ENCODE peak calls at places on chromosome 7, in ten cellular contexts. One of them, this sample, is unnamed.

GRCh38 chr7:96023376-96023775 is 251.0 kb downstream of the DYNC1I1 start:
- DNase-seq in astrocyte of the spinal cord: no peak
- DNase-seq in stimulated activated naive CD8-positive, alpha-beta T cell treated with anti-CD3 and anti-CD28 coated beads, Interleukin-15, Interleukin-2, amounts not matched to agents 100 U/mL and 50 U/mL, for 24 hours: no peak
- DNase-seq in fibroblast of mammary gland: no peak
- DNase-seq in dermis microvascular lymphatic vessel endothelial cell: no peak
- DNase-seq in Kasumi-1: no peak
- DNase-seq in NCI-H345: no peak
- DNase-seq in GM13976: no peak
- DNase-seq in activated naive CD4-positive, alpha-beta T cell treated with Interleukin-2 at 50 U/mL for 16 hours: no peak
- DNase-seq in SHP77 treated with DMSO at 0.1 percent for 48 hours: no peak
- DNase-seq in this sample: no peak

GRCh38 chr7:69608049-69608448 is 9.8 kb downstream of the AUTS2 start:
- DNase-seq in astrocyte of the spinal cord: no peak
- DNase-seq in activated naive CD4-positive, alpha-beta T cell treated with Interleukin-2 at 50 U/mL for 16 hours: no peak
- DNase-seq in NCI-H345: no peak
- DNase-seq in Kasumi-1: no peak
- DNase-seq in dermis microvascular lymphatic vessel endothelial cell: no peak
- DNase-seq in stimulated activated naive CD8-positive, alpha-beta T cell treated with anti-CD3 and anti-CD28 coated beads, Interleukin-15, Interleukin-2, amounts not matched to agents 100 U/mL and 50 U/mL, for 24 hours: no peak
- DNase-seq in fibroblast of mammary gland: no peak
- DNase-seq in GM13976: no peak
- DNase-seq in SHP77 treated with DMSO at 0.1 percent for 48 hours: no peak
- DNase-seq in this sample: no peak

GRCh38 chr7:12296051-12296570 is 85.0 kb downstream of the TMEM106B start:
- DNase-seq in fibroblast of mammary gland: no peak
- DNase-seq in SHP77 treated with DMSO at 0.1 percent for 48 hours: no peak
- DNase-seq in activated naive CD4-positive, alpha-beta T cell treated with Interleukin-2 at 50 U/mL for 16 hours: no peak
- DNase-seq in GM13976: no peak
- DNase-seq in astrocyte of the spinal cord: no peak
- DNase-seq in stimulated activated naive CD8-positive, alpha-beta T cell treated with anti-CD3 and anti-CD28 coated beads, Interleukin-15, Interleukin-2, amounts not matched to agents 100 U/mL and 50 U/mL, for 24 hours: no peak
- DNase-seq in dermis microvascular lymphatic vessel endothelial cell: no peak
- DNase-seq in Kasumi-1: no peak
- DNase-seq in NCI-H345: no peak
- DNase-seq in this sample: no peak

GRCh38 chr7:34107306-34107705 is 202.0 kb downstream of the BMPER start:
- DNase-seq in SHP77 treated with DMSO at 0.1 percent for 48 hours: no peak
- DNase-seq in Kasumi-1: no peak
- DNase-seq in dermis microvascular lymphatic vessel endothelial cell: no peak
- DNase-seq in activated naive CD4-positive, alpha-beta T cell treated with Interleukin-2 at 50 U/mL for 16 hours: no peak
- DNase-seq in astrocyte of the spinal cord: peak
- DNase-seq in GM13976: no peak
- DNase-seq in fibroblast of mammary gland: peak
- DNase-seq in stimulated activated naive CD8-positive, alpha-beta T cell treated with anti-CD3 and anti-CD28 coated beads, Interleukin-15, Interleukin-2, amounts not matched to agents 100 U/mL and 50 U/mL, for 24 hours: no peak
- DNase-seq in NCI-H345: no peak
- DNase-seq in this sample: no peak

GRCh38 chr7:51113962-51114361 is 202.6 kb downstream of the COBL start:
- DNase-seq in astrocyte of the spinal cord: no peak
- DNase-seq in stimulated activated naive CD8-positive, alpha-beta T cell treated with anti-CD3 and anti-CD28 coated beads, Interleukin-15, Interleukin-2, amounts not matched to agents 100 U/mL and 50 U/mL, for 24 hours: no peak
- DNase-seq in NCI-H345: no peak
- DNase-seq in dermis microvascular lymphatic vessel endothelial cell: no peak
- DNase-seq in Kasumi-1: no peak
- DNase-seq in GM13976: no peak
- DNase-seq in SHP77 treated with DMSO at 0.1 percent for 48 hours: no peak
- DNase-seq in fibroblast of mammary gland: no peak
- DNase-seq in activated naive CD4-positive, alpha-beta T cell treated with Interleukin-2 at 50 U/mL for 16 hours: no peak
- DNase-seq in this sample: no peak

GRCh38 chr7:100465702-100466311 is 1.7 kb upstream of the SPACDR start:
- DNase-seq in astrocyte of the spinal cord: peak
- DNase-seq in dermis microvascular lymphatic vessel endothelial cell: peak
- DNase-seq in activated naive CD4-positive, alpha-beta T cell treated with Interleukin-2 at 50 U/mL for 16 hours: no peak
- DNase-seq in fibroblast of mammary gland: peak
- DNase-seq in GM13976: no peak
- DNase-seq in NCI-H345: peak
- DNase-seq in Kasumi-1: peak
- DNase-seq in stimulated activated naive CD8-positive, alpha-beta T cell treated with anti-CD3 and anti-CD28 coated beads, Interleukin-15, Interleukin-2, amounts not matched to agents 100 U/mL and 50 U/mL, for 24 hours: no peak
- DNase-seq in SHP77 treated with DMSO at 0.1 percent for 48 hours: no peak
- DNase-seq in this sample: no peak

GRCh38 chr7:51590746-51591145 is 274.1 kb upstream of the COBL start:
- DNase-seq in dermis microvascular lymphatic vessel endothelial cell: no peak
- DNase-seq in GM13976: no peak
- DNase-seq in fibroblast of mammary gland: no peak
- DNase-seq in stimulated activated naive CD8-positive, alpha-beta T cell treated with anti-CD3 and anti-CD28 coated beads, Interleukin-15, Interleukin-2, amounts not matched to agents 100 U/mL and 50 U/mL, for 24 hours: no peak
- DNase-seq in Kasumi-1: no peak
- DNase-seq in astrocyte of the spinal cord: no peak
- DNase-seq in activated naive CD4-positive, alpha-beta T cell treated with Interleukin-2 at 50 U/mL for 16 hours: no peak
- DNase-seq in NCI-H345: no peak
- DNase-seq in SHP77 treated with DMSO at 0.1 percent for 48 hours: no peak
- DNase-seq in this sample: no peak

GRCh38 chr7:103148994-103149807 is at the start of gene NAPEPLD:
- DNase-seq in stimulated activated naive CD8-positive, alpha-beta T cell treated with anti-CD3 and anti-CD28 coated beads, Interleukin-15, Interleukin-2, amounts not matched to agents 100 U/mL and 50 U/mL, for 24 hours: peak
- DNase-seq in NCI-H345: peak
- DNase-seq in astrocyte of the spinal cord: peak
- DNase-seq in SHP77 treated with DMSO at 0.1 percent for 48 hours: peak
- DNase-seq in fibroblast of mammary gland: peak
- DNase-seq in activated naive CD4-positive, alpha-beta T cell treated with Interleukin-2 at 50 U/mL for 16 hours: peak
- DNase-seq in Kasumi-1: peak
- DNase-seq in dermis microvascular lymphatic vessel endothelial cell: peak
- DNase-seq in GM13976: peak
- DNase-seq in this sample: peak

GRCh38 chr7:95322874-95323273 is 1.5 kb downstream of the PON1 start:
- DNase-seq in SHP77 treated with DMSO at 0.1 percent for 48 hours: no peak
- DNase-seq in GM13976: no peak
- DNase-seq in NCI-H345: no peak
- DNase-seq in astrocyte of the spinal cord: no peak
- DNase-seq in stimulated activated naive CD8-positive, alpha-beta T cell treated with anti-CD3 and anti-CD28 coated beads, Interleukin-15, Interleukin-2, amounts not matched to agents 100 U/mL and 50 U/mL, for 24 hours: no peak
- DNase-seq in activated naive CD4-positive, alpha-beta T cell treated with Interleukin-2 at 50 U/mL for 16 hours: no peak
- DNase-seq in dermis microvascular lymphatic vessel endothelial cell: no peak
- DNase-seq in Kasumi-1: no peak
- DNase-seq in fibroblast of mammary gland: peak
- DNase-seq in this sample: no peak

GRCh38 chr7:84529480-84530205 is 335.1 kb upstream of the SEMA3A start:
- DNase-seq in fibroblast of mammary gland: peak
- DNase-seq in Kasumi-1: no peak
- DNase-seq in NCI-H345: no peak
- DNase-seq in astrocyte of the spinal cord: peak
- DNase-seq in SHP77 treated with DMSO at 0.1 percent for 48 hours: no peak
- DNase-seq in activated naive CD4-positive, alpha-beta T cell treated with Interleukin-2 at 50 U/mL for 16 hours: no peak
- DNase-seq in dermis microvascular lymphatic vessel endothelial cell: peak
- DNase-seq in stimulated activated naive CD8-positive, alpha-beta T cell treated with anti-CD3 and anti-CD28 coated beads, Interleukin-15, Interleukin-2, amounts not matched to agents 100 U/mL and 50 U/mL, for 24 hours: no peak
- DNase-seq in GM13976: no peak
- DNase-seq in this sample: no peak

GRCh38 chr7:140674356-140674800 is 1.6 kb downstream of the ADCK2 start:
- DNase-seq in SHP77 treated with DMSO at 0.1 percent for 48 hours: no peak
- DNase-seq in stimulated activated naive CD8-positive, alpha-beta T cell treated with anti-CD3 and anti-CD28 coated beads, Interleukin-15, Interleukin-2, amounts not matched to agents 100 U/mL and 50 U/mL, for 24 hours: no peak
- DNase-seq in NCI-H345: peak
- DNase-seq in astrocyte of the spinal cord: no peak
- DNase-seq in activated naive CD4-positive, alpha-beta T cell treated with Interleukin-2 at 50 U/mL for 16 hours: no peak
- DNase-seq in GM13976: peak
- DNase-seq in fibroblast of mammary gland: no peak
- DNase-seq in dermis microvascular lymphatic vessel endothelial cell: no peak
- DNase-seq in Kasumi-1: no peak
- DNase-seq in this sample: no peak

GRCh38 chr7:105278973-105279687 is 109.6 kb downstream of the SRPK2 start:
- DNase-seq in fibroblast of mammary gland: no peak
- DNase-seq in Kasumi-1: no peak
- DNase-seq in NCI-H345: no peak
- DNase-seq in SHP77 treated with DMSO at 0.1 percent for 48 hours: no peak
- DNase-seq in astrocyte of the spinal cord: no peak
- DNase-seq in stimulated activated naive CD8-positive, alpha-beta T cell treated with anti-CD3 and anti-CD28 coated beads, Interleukin-15, Interleukin-2, amounts not matched to agents 100 U/mL and 50 U/mL, for 24 hours: no peak
- DNase-seq in activated naive CD4-positive, alpha-beta T cell treated with Interleukin-2 at 50 U/mL for 16 hours: no peak
- DNase-seq in GM13976: no peak
- DNase-seq in dermis microvascular lymphatic vessel endothelial cell: no peak
- DNase-seq in this sample: no peak

GRCh38 chr7:138072726-138073125 is 3.5 kb upstream of the AKR1D1 start:
- DNase-seq in Kasumi-1: no peak
- DNase-seq in SHP77 treated with DMSO at 0.1 percent for 48 hours: no peak
- DNase-seq in NCI-H345: no peak
- DNase-seq in astrocyte of the spinal cord: no peak
- DNase-seq in fibroblast of mammary gland: no peak
- DNase-seq in activated naive CD4-positive, alpha-beta T cell treated with Interleukin-2 at 50 U/mL for 16 hours: no peak
- DNase-seq in stimulated activated naive CD8-positive, alpha-beta T cell treated with anti-CD3 and anti-CD28 coated beads, Interleukin-15, Interleukin-2, amounts not matched to agents 100 U/mL and 50 U/mL, for 24 hours: no peak
- DNase-seq in GM13976: no peak
- DNase-seq in dermis microvascular lymphatic vessel endothelial cell: no peak
- DNase-seq in this sample: no peak

GRCh38 chr7:149856-150636 is 42.3 kb upstream of the FAM20C start:
- DNase-seq in dermis microvascular lymphatic vessel endothelial cell: peak
- DNase-seq in astrocyte of the spinal cord: no peak
- DNase-seq in Kasumi-1: peak
- DNase-seq in fibroblast of mammary gland: peak
- DNase-seq in SHP77 treated with DMSO at 0.1 percent for 48 hours: no peak
- DNase-seq in stimulated activated naive CD8-positive, alpha-beta T cell treated with anti-CD3 and anti-CD28 coated beads, Interleukin-15, Interleukin-2, amounts not matched to agents 100 U/mL and 50 U/mL, for 24 hours: peak
- DNase-seq in GM13976: no peak
- DNase-seq in NCI-H345: no peak
- DNase-seq in activated naive CD4-positive, alpha-beta T cell treated with Interleukin-2 at 50 U/mL for 16 hours: peak
- DNase-seq in this sample: peak

GRCh38 chr7:50795253-50795652 is 12.6 kb upstream of the GRB10 start:
- DNase-seq in Kasumi-1: no peak
- DNase-seq in SHP77 treated with DMSO at 0.1 percent for 48 hours: no peak
- DNase-seq in fibroblast of mammary gland: no peak
- DNase-seq in dermis microvascular lymphatic vessel endothelial cell: no peak
- DNase-seq in stimulated activated naive CD8-positive, alpha-beta T cell treated with anti-CD3 and anti-CD28 coated beads, Interleukin-15, Interleukin-2, amounts not matched to agents 100 U/mL and 50 U/mL, for 24 hours: no peak
- DNase-seq in activated naive CD4-positive, alpha-beta T cell treated with Interleukin-2 at 50 U/mL for 16 hours: no peak
- DNase-seq in NCI-H345: no peak
- DNase-seq in astrocyte of the spinal cord: no peak
- DNase-seq in GM13976: no peak
- DNase-seq in this sample: no peak

GRCh38 chr7:111413796-111414195 is 148.5 kb downstream of the IMMP2L start:
- DNase-seq in GM13976: no peak
- DNase-seq in activated naive CD4-positive, alpha-beta T cell treated with Interleukin-2 at 50 U/mL for 16 hours: no peak
- DNase-seq in NCI-H345: no peak
- DNase-seq in dermis microvascular lymphatic vessel endothelial cell: no peak
- DNase-seq in astrocyte of the spinal cord: peak
- DNase-seq in Kasumi-1: no peak
- DNase-seq in stimulated activated naive CD8-positive, alpha-beta T cell treated with anti-CD3 and anti-CD28 coated beads, Interleukin-15, Interleukin-2, amounts not matched to agents 100 U/mL and 50 U/mL, for 24 hours: no peak
- DNase-seq in fibroblast of mammary gland: no peak
- DNase-seq in SHP77 treated with DMSO at 0.1 percent for 48 hours: no peak
- DNase-seq in this sample: no peak

GRCh38 chr7:6453737-6454136 is 6.0 kb upstream of the DAGLB start:
- DNase-seq in astrocyte of the spinal cord: peak
- DNase-seq in dermis microvascular lymphatic vessel endothelial cell: peak
- DNase-seq in Kasumi-1: no peak
- DNase-seq in SHP77 treated with DMSO at 0.1 percent for 48 hours: no peak
- DNase-seq in NCI-H345: no peak
- DNase-seq in fibroblast of mammary gland: peak
- DNase-seq in GM13976: no peak
- DNase-seq in activated naive CD4-positive, alpha-beta T cell treated with Interleukin-2 at 50 U/mL for 16 hours: no peak
- DNase-seq in stimulated activated naive CD8-positive, alpha-beta T cell treated with anti-CD3 and anti-CD28 coated beads, Interleukin-15, Interleukin-2, amounts not matched to agents 100 U/mL and 50 U/mL, for 24 hours: no peak
- DNase-seq in this sample: no peak

GRCh38 chr7:41116337-41116736 is 586.6 kb downstream of the INHBA start:
- DNase-seq in NCI-H345: no peak
- DNase-seq in astrocyte of the spinal cord: no peak
- DNase-seq in activated naive CD4-positive, alpha-beta T cell treated with Interleukin-2 at 50 U/mL for 16 hours: no peak
- DNase-seq in SHP77 treated with DMSO at 0.1 percent for 48 hours: no peak
- DNase-seq in dermis microvascular lymphatic vessel endothelial cell: no peak
- DNase-seq in stimulated activated naive CD8-positive, alpha-beta T cell treated with anti-CD3 and anti-CD28 coated beads, Interleukin-15, Interleukin-2, amounts not matched to agents 100 U/mL and 50 U/mL, for 24 hours: no peak
- DNase-seq in Kasumi-1: no peak
- DNase-seq in fibroblast of mammary gland: no peak
- DNase-seq in GM13976: no peak
- DNase-seq in this sample: no peak

GRCh38 chr7:128453836-128454804 is 1.6 kb upstream of the HILPDA start:
- DNase-seq in dermis microvascular lymphatic vessel endothelial cell: peak
- DNase-seq in SHP77 treated with DMSO at 0.1 percent for 48 hours: no peak
- DNase-seq in GM13976: no peak
- DNase-seq in Kasumi-1: no peak
- DNase-seq in fibroblast of mammary gland: peak
- DNase-seq in stimulated activated naive CD8-positive, alpha-beta T cell treated with anti-CD3 and anti-CD28 coated beads, Interleukin-15, Interleukin-2, amounts not matched to agents 100 U/mL and 50 U/mL, for 24 hours: no peak
- DNase-seq in astrocyte of the spinal cord: peak
- DNase-seq in NCI-H345: no peak
- DNase-seq in activated naive CD4-positive, alpha-beta T cell treated with Interleukin-2 at 50 U/mL for 16 hours: no peak
- DNase-seq in this sample: no peak

GRCh38 chr7:38262545-38262944 is 10.9 kb downstream of the TARP start:
- DNase-seq in GM13976: no peak
- DNase-seq in astrocyte of the spinal cord: no peak
- DNase-seq in SHP77 treated with DMSO at 0.1 percent for 48 hours: no peak
- DNase-seq in fibroblast of mammary gland: no peak
- DNase-seq in activated naive CD4-positive, alpha-beta T cell treated with Interleukin-2 at 50 U/mL for 16 hours: no peak
- DNase-seq in NCI-H345: no peak
- DNase-seq in Kasumi-1: no peak
- DNase-seq in dermis microvascular lymphatic vessel endothelial cell: no peak
- DNase-seq in stimulated activated naive CD8-positive, alpha-beta T cell treated with anti-CD3 and anti-CD28 coated beads, Interleukin-15, Interleukin-2, amounts not matched to agents 100 U/mL and 50 U/mL, for 24 hours: no peak
- DNase-seq in this sample: no peak

GRCh38 chr7:72337822-72338167 is 74.3 kb downstream of the CALN1 start:
- DNase-seq in activated naive CD4-positive, alpha-beta T cell treated with Interleukin-2 at 50 U/mL for 16 hours: no peak
- DNase-seq in stimulated activated naive CD8-positive, alpha-beta T cell treated with anti-CD3 and anti-CD28 coated beads, Interleukin-15, Interleukin-2, amounts not matched to agents 100 U/mL and 50 U/mL, for 24 hours: no peak
- DNase-seq in SHP77 treated with DMSO at 0.1 percent for 48 hours: no peak
- DNase-seq in NCI-H345: no peak
- DNase-seq in GM13976: no peak
- DNase-seq in dermis microvascular lymphatic vessel endothelial cell: no peak
- DNase-seq in fibroblast of mammary gland: no peak
- DNase-seq in Kasumi-1: no peak
- DNase-seq in astrocyte of the spinal cord: no peak
- DNase-seq in this sample: no peak

GRCh38 chr7:41824284-41824683 is 121.4 kb upstream of the INHBA start:
- DNase-seq in stimulated activated naive CD8-positive, alpha-beta T cell treated with anti-CD3 and anti-CD28 coated beads, Interleukin-15, Interleukin-2, amounts not matched to agents 100 U/mL and 50 U/mL, for 24 hours: peak
- DNase-seq in astrocyte of the spinal cord: peak
- DNase-seq in fibroblast of mammary gland: peak
- DNase-seq in GM13976: no peak
- DNase-seq in NCI-H345: no peak
- DNase-seq in Kasumi-1: no peak
- DNase-seq in activated naive CD4-positive, alpha-beta T cell treated with Interleukin-2 at 50 U/mL for 16 hours: no peak
- DNase-seq in dermis microvascular lymphatic vessel endothelial cell: no peak
- DNase-seq in SHP77 treated with DMSO at 0.1 percent for 48 hours: no peak
- DNase-seq in this sample: no peak

GRCh38 chr7:116552616-116553015 is 27.8 kb downstream of the CAV1 start:
- DNase-seq in GM13976: no peak
- DNase-seq in activated naive CD4-positive, alpha-beta T cell treated with Interleukin-2 at 50 U/mL for 16 hours: no peak
- DNase-seq in NCI-H345: no peak
- DNase-seq in SHP77 treated with DMSO at 0.1 percent for 48 hours: no peak
- DNase-seq in fibroblast of mammary gland: peak
- DNase-seq in Kasumi-1: no peak
- DNase-seq in astrocyte of the spinal cord: peak
- DNase-seq in stimulated activated naive CD8-positive, alpha-beta T cell treated with anti-CD3 and anti-CD28 coated beads, Interleukin-15, Interleukin-2, amounts not matched to agents 100 U/mL and 50 U/mL, for 24 hours: no peak
- DNase-seq in dermis microvascular lymphatic vessel endothelial cell: peak
- DNase-seq in this sample: no peak